ENCODE peak calls at places on chromosomes 13 and 19, in four cellular contexts. U, O, Z and W are unnamed samples.

GRCh38 chr13:99288069-99288468 is 19.1 kb downstream of the GPR183 start:
- DNase-seq in O (peak), Z (no peak), U (no peak), W (no peak)

GRCh38 chr13:32733685-32734084 is 147.4 kb downstream of the PDS5B start:
- DNase-seq in U (no peak), Z (no peak), O (no peak), W (no peak)

GRCh38 chr19:46611791-46612190 is 10.7 kb downstream of the CALM3 start:
- DNase-seq in O (no peak), U (peak), Z (no peak), W (peak)

GRCh38 chr13:104008571-104009435 is 942.6 kb upstream of the SLC10A2 start:
- DNase-seq in Z (peak), O (no peak), U (no peak), W (no peak)

GRCh38 chr13:99526549-99526948 is 25.3 kb downstream of the TM9SF2 start:
- DNase-seq in Z (no peak), O (no peak), U (no peak), W (no peak)

GRCh38 chr19:54594737-54595136 is 1.3 kb downstream of the LILRA1 start:
- DNase-seq in Z (no peak), U (no peak), O (no peak), W (no peak)

GRCh38 chr13:113187263-113187669 is 21.2 kb downstream of the PCID2 start:
- DNase-seq in U (peak), O (peak), Z (peak), W (no peak)

GRCh38 chr19:32318884-32319520 is 26.4 kb upstream of the ZNF507 start:
- DNase-seq in O (no peak), U (peak), Z (peak), W (no peak)

GRCh38 chr13:20559659-20560356 is 7.1 kb upstream of the IFT88 start:
- DNase-seq in Z (no peak), U (no peak), O (no peak), W (no peak)

GRCh38 chr13:106888148-106888547 is 320.2 kb upstream of the ARGLU1 start:
- DNase-seq in O (no peak), Z (no peak), U (no peak), W (no peak)

GRCh38 chr19:54287456-54287855 is 6.5 kb upstream of the LILRB2 start:
- DNase-seq in Z (no peak), U (peak), O (no peak), W (no peak)

GRCh38 chr19:4976412-4977298 is 7.7 kb downstream of the KDM4B start:
- DNase-seq in U (peak), O (no peak), Z (peak), W (peak)

GRCh38 chr19:54141356-54141755 is 3.8 kb downstream of the CNOT3 start:
- DNase-seq in Z (no peak), O (no peak), U (peak), W (no peak)

GRCh38 chr19:18896421-18896841 is 473 bp upstream of the CERS1 start:
- DNase-seq in O (no peak), Z (peak), U (peak), W (peak)

GRCh38 chr19:860481-861098 is 1.1 kb downstream of the CFD start:
- DNase-seq in U (peak), O (peak), Z (peak), W (peak)

GRCh38 chr13:110390572-110390971 is 83.5 kb downstream of the COL4A2 start:
- DNase-seq in U (peak), O (no peak), Z (peak), W (no peak)

GRCh38 chr13:101308247-101309013 is 107.9 kb downstream of the NALCN start:
- DNase-seq in O (no peak), U (no peak), Z (no peak), W (no peak)

GRCh38 chr19:55118401-55118991 is 1.1 kb upstream of the PPP1R12C start:
- DNase-seq in O (no peak), U (peak), Z (no peak), W (peak)

GRCh38 chr19:4456566-4456842 is 1.1 kb downstream of the UBXN6 start:
- DNase-seq in U (peak), O (no peak), Z (peak), W (peak)